ENCODE peak calls at places on chromosomes 12 and 14, in ten cellular contexts. N is GM12864; W is NCI-H510A treated with DMSO at 0.1 percent for 48 hours; P is left colon; Z is stimulated activated CD4-positive, alpha-beta T cell treated with anti-CD3 and anti-CD28 coated beads, Interleukin-4, amount 100 ng/mL, for 48 hours; F is DMS 273 treated with DMSO at 0.1 percent for 48 hours; E is activated effector memory CD4-positive, alpha-beta T cell treated with anti-CD3 and anti-CD28 coated beads, Interleukin-2, amount 50 U/mL, for 16 hours; U is HEK293T; J is amygdala; B is posterior cingulate gyrus. T is an unnamed sample.

GRCh38 chr14:91284146-91284790 is 39.8 kb upstream of the GPR68 start:
- DNase-seq in W (no peak), J (no peak), E (no peak), U (peak), Z (no peak), N (no peak), B (no peak), F (no peak), P (no peak), T (no peak)

GRCh38 chr14:91870001-91870400 is 2.7 kb upstream of the TC2N start:
- DNase-seq in F (no peak), Z (no peak), U (no peak), P (peak), E (peak), B (no peak), J (no peak), N (no peak), W (peak), T (no peak)

GRCh38 chr12:66620026-66620425 is 58.9 kb downstream of the GRIP1 start:
- DNase-seq in F (no peak), E (no peak), N (no peak), B (no peak), Z (no peak), J (no peak), U (no peak), W (no peak), P (no peak), T (no peak)

GRCh38 chr12:53999596-54000104 is 311 bp upstream of the HOXC9 start:
- DNase-seq in E (no peak), U (no peak), F (no peak), N (no peak), B (no peak), J (no peak), Z (no peak), P (no peak), W (peak), T (peak)

GRCh38 chr14:80434574-80435321 is 223.4 kb upstream of the DIO2 start:
- DNase-seq in J (no peak), N (no peak), P (no peak), F (no peak), E (no peak), W (no peak), Z (no peak), B (no peak), U (no peak), T (no peak)

GRCh38 chr14:61145258-61145902 is 135.8 kb downstream of the TMEM30B start:
- DNase-seq in J (no peak), Z (no peak), N (no peak), E (no peak), W (peak), U (no peak), P (no peak), B (no peak), F (peak), T (peak)

GRCh38 chr14:26841920-26842741 is 244.3 kb upstream of the NOVA1 start:
- DNase-seq in Z (no peak), N (no peak), J (no peak), P (peak), B (no peak), E (no peak), W (peak), U (no peak), F (no peak), T (no peak)

GRCh38 chr14:44846232-44846824 is 115.4 kb downstream of the KLHL28 start:
- DNase-seq in P (no peak), E (no peak), B (no peak), J (no peak), W (peak), Z (no peak), U (peak), N (peak), F (no peak), T (peak)

GRCh38 chr14:51784466-51784865 is 75.9 kb upstream of the GNG2 start:
- DNase-seq in E (no peak), F (no peak), W (no peak), J (no peak), N (no peak), B (no peak), P (no peak), Z (no peak), U (no peak), T (no peak)

GRCh38 chr14:66572836-66573235 is 64.9 kb downstream of the GPHN start:
- DNase-seq in J (no peak), Z (no peak), F (no peak), E (no peak), P (no peak), U (no peak), B (no peak), N (no peak), W (no peak), T (no peak)

GRCh38 chr14:98666545-98666944 is 605.5 kb downstream of the BCL11B start:
- DNase-seq in P (no peak), E (no peak), Z (no peak), B (no peak), W (no peak), F (no peak), J (no peak), N (no peak), U (no peak), T (no peak)

GRCh38 chr14:67505254-67505653 is 16.7 kb upstream of the TMEM229B start:
- DNase-seq in W (no peak), N (no peak), Z (no peak), U (no peak), J (no peak), B (no peak), F (no peak), E (peak), P (no peak), T (no peak)

GRCh38 chr14:68658029-68658509 is 134.8 kb downstream of the ZFP36L1 start:
- DNase-seq in N (no peak), B (no peak), F (no peak), J (no peak), W (no peak), Z (no peak), U (no peak), E (no peak), P (no peak), T (no peak)

GRCh38 chr12:56565510-56566101 is 44.0 kb downstream of the RBMS2 start:
- DNase-seq in P (peak), N (no peak), W (peak), F (no peak), J (no peak), E (peak), Z (no peak), B (no peak), U (no peak), T (no peak)

GRCh38 chr12:104462931-104463339 is 6.2 kb downstream of the CHST11 start:
- DNase-seq in Z (no peak), B (no peak), J (no peak), F (no peak), U (no peak), P (no peak), W (no peak), N (peak), E (peak), T (no peak)

GRCh38 chr12:113231275-113232231 is 10.3 kb downstream of the TPCN1 start:
- DNase-seq in B (no peak), F (no peak), P (no peak), U (no peak), W (no peak), N (no peak), Z (no peak), J (no peak), E (peak), T (no peak)

GRCh38 chr14:89504602-89505320 is 87.7 kb upstream of the FOXN3 start:
- DNase-seq in U (no peak), J (no peak), N (no peak), W (no peak), B (no peak), Z (no peak), F (no peak), P (no peak), E (no peak), T (no peak)

GRCh38 chr14:37131205-37131604 is 41.2 kb downstream of the SLC25A21 start:
- DNase-seq in W (no peak), B (no peak), Z (no peak), N (no peak), J (peak), P (no peak), F (no peak), U (no peak), E (no peak), T (no peak)